ENCODE peak calls at places on chromosomes 12 and 14, in six cellular contexts. One of them, this sample, is unnamed.

GRCh38 chr12:93964936-93965335 is 183.4 kb upstream of the PLXNC1 start:
- DNase-seq in CMK: no peak
- DNase-seq in astrocyte of the spinal cord: no peak
- DNase-seq in HEK293T: no peak
- DNase-seq in neural progenitor cell: no peak
- DNase-seq in GM20000: no peak
- DNase-seq in this sample: no peak

GRCh38 chr14:65412881-65413738 is 580 bp downstream of the FUT8 start:
- DNase-seq in neural progenitor cell: peak; percentile 75
- DNase-seq in astrocyte of the spinal cord: peak; percentile 74
- DNase-seq in CMK: peak; percentile 47
- DNase-seq in HEK293T: peak; percentile 7
- DNase-seq in GM20000: peak; percentile 80
- DNase-seq in this sample: peak; percentile 59

GRCh38 chr14:68671899-68672298 is 121.0 kb downstream of the ZFP36L1 start:
- DNase-seq in astrocyte of the spinal cord: no peak
- DNase-seq in HEK293T: no peak
- DNase-seq in CMK: no peak
- DNase-seq in GM20000: no peak
- DNase-seq in neural progenitor cell: no peak
- DNase-seq in this sample: no peak

GRCh38 chr14:104676694-104677505 is 12.5 kb upstream of the INF2 start:
- DNase-seq in HEK293T: no peak
- DNase-seq in CMK: no peak
- DNase-seq in GM20000: peak; percentile 74
- DNase-seq in neural progenitor cell: peak; percentile 56
- DNase-seq in astrocyte of the spinal cord: no peak
- DNase-seq in this sample: no peak

GRCh38 chr12:30846776-30847175 is 79.8 kb upstream of the TSPAN11 start:
- DNase-seq in CMK: no peak
- DNase-seq in astrocyte of the spinal cord: no peak
- DNase-seq in HEK293T: no peak
- DNase-seq in GM20000: no peak
- DNase-seq in neural progenitor cell: no peak
- DNase-seq in this sample: no peak

GRCh38 chr12:52877242-52877641 is 27.6 kb downstream of the KRT8 start:
- DNase-seq in GM20000: no peak
- DNase-seq in neural progenitor cell: no peak
- DNase-seq in astrocyte of the spinal cord: no peak
- DNase-seq in HEK293T: no peak
- DNase-seq in CMK: no peak
- DNase-seq in this sample: no peak

GRCh38 chr12:49578471-49579112 is 10.7 kb upstream of the MCRS1 start:
- DNase-seq in CMK: no peak
- DNase-seq in HEK293T: no peak
- DNase-seq in neural progenitor cell: peak; percentile 89
- DNase-seq in GM20000: no peak
- DNase-seq in astrocyte of the spinal cord: no peak
- DNase-seq in this sample: no peak

GRCh38 chr12:90999946-91000345 is 4.8 kb downstream of the EPYC start:
- DNase-seq in astrocyte of the spinal cord: peak; percentile 31
- DNase-seq in HEK293T: no peak
- DNase-seq in neural progenitor cell: no peak
- DNase-seq in GM20000: no peak
- DNase-seq in CMK: no peak
- DNase-seq in this sample: no peak

GRCh38 chr14:99632410-99633035 is 12.4 kb upstream of the HHIPL1 start:
- DNase-seq in astrocyte of the spinal cord: no peak
- DNase-seq in HEK293T: no peak
- DNase-seq in CMK: no peak
- DNase-seq in neural progenitor cell: no peak
- DNase-seq in GM20000: no peak
- DNase-seq in this sample: no peak

GRCh38 chr12:47270782-47271664 is 191.3 kb upstream of the AMIGO2 start:
- DNase-seq in astrocyte of the spinal cord: peak; percentile 91
- DNase-seq in GM20000: no peak
- DNase-seq in HEK293T: no peak
- DNase-seq in CMK: no peak
- DNase-seq in neural progenitor cell: no peak
- DNase-seq in this sample: no peak

GRCh38 chr14:91126761-91127160 is 12.9 kb downstream of the DGLUCY start:
- DNase-seq in neural progenitor cell: no peak
- DNase-seq in GM20000: no peak
- DNase-seq in HEK293T: no peak
- DNase-seq in CMK: no peak
- DNase-seq in astrocyte of the spinal cord: no peak
- DNase-seq in this sample: no peak

GRCh38 chr12:130761537-130762318 is 45.6 kb upstream of the RIMBP2 start:
- DNase-seq in HEK293T: peak; percentile 59
- DNase-seq in neural progenitor cell: peak; percentile 81
- DNase-seq in CMK: no peak
- DNase-seq in GM20000: peak; percentile 73
- DNase-seq in astrocyte of the spinal cord: peak; percentile 50
- DNase-seq in this sample: peak; percentile 51

GRCh38 chr14:48527832-48528231 is 852.4 kb upstream of the MDGA2 start:
- DNase-seq in HEK293T: no peak
- DNase-seq in neural progenitor cell: no peak
- DNase-seq in GM20000: no peak
- DNase-seq in astrocyte of the spinal cord: no peak
- DNase-seq in CMK: no peak
- DNase-seq in this sample: no peak